ENCODE peak calls at places on chromosomes 6 and 20, in nine cellular contexts. G is astrocyte of the spinal cord, D is thyroid gland, Z is glutamatergic neuron, Q is RWPE2, P is activated B cell treated with CpG ODN at 0.5 μM for 24 hours, F is fibroblast of lung, R is MCF 10A, A is tibial nerve. W is an unnamed sample.

GRCh38 chr20:35773154-35773751 is 1.4 kb downstream of the PHF20 start:
- DNase-seq in F (no peak), A (no peak), P (peak), D (no peak), G (peak), R (peak), Z (no peak), Q (no peak), W (no peak)

GRCh38 chr20:59565768-59566461 is 38.4 kb upstream of the PHACTR3 start:
- DNase-seq in Q (peak), Z (no peak), A (no peak), F (no peak), R (no peak), P (no peak), D (no peak), G (no peak), W (no peak)

GRCh38 chr6:156727715-156728385 is 49.3 kb upstream of the ARID1B start:
- DNase-seq in P (no peak), F (no peak), Q (no peak), R (no peak), D (no peak), Z (no peak), A (no peak), G (no peak), W (no peak)

GRCh38 chr6:21500894-21501293 is 92.7 kb upstream of the SOX4 start:
- DNase-seq in Q (no peak), Z (no peak), D (peak), R (no peak), F (no peak), P (no peak), A (no peak), G (no peak), W (no peak)

GRCh38 chr6:128063850-128064539 is 163.1 kb upstream of the THEMIS start:
- DNase-seq in Q (no peak), G (no peak), R (no peak), A (no peak), F (no peak), Z (no peak), D (no peak), P (no peak), W (no peak)

GRCh38 chr6:66508433-66508832 is 801.4 kb upstream of the EYS start:
- DNase-seq in R (no peak), A (no peak), F (peak), Z (no peak), Q (no peak), D (no peak), G (peak), P (no peak), W (no peak)

GRCh38 chr6:99016355-99016754 is 68.6 kb upstream of the FBXL4 start:
- DNase-seq in P (no peak), Q (no peak), D (no peak), A (no peak), R (peak), F (no peak), Z (no peak), G (peak), W (no peak)

GRCh38 chr20:40965671-40966070 is 63.0 kb upstream of the TOP1 start:
- DNase-seq in D (no peak), F (no peak), A (no peak), Z (no peak), P (no peak), G (no peak), Q (peak), R (no peak), W (peak)

GRCh38 chr6:111068116-111068897 is 19.0 kb upstream of the SLC16A10 start:
- DNase-seq in G (no peak), F (no peak), D (no peak), P (no peak), A (no peak), R (no peak), Q (no peak), Z (no peak), W (no peak)

DNA sequence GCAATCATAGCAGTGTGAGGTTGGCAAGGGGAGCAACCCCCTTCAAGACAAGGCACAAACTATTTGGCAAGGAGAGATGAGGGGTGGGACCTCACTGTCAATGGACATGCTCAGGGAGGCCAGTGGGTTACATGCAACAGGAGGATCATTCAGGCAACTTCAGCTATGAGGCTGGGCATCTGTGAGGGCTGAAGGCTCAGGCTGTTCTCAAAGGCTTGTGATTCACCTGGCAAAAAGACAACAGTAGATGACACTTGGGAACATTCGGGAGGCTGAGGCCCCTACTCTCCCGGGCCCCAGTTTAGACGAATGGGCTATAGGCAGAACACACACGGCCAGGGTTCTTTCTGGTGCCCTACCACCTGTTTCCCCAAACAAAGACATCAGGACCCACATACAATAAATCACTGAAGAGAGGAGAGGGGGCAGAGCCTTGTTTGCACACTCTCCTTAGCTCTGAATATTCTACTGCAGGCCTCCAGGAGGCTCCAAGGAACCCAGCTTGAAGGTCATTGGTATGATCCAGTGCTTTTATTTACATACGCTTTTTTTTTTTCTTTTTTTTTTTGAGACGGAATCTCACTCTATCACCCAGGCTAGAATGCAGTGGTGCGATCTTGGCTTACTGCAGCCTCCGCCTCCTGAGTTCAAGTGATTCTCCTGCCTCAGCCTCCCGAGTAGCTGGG is 7.9 kb downstream of the TUBB start:
- DNase-seq in G (no peak), D (no peak), Z (no peak), F (peak), R (no peak), Q (no peak), A (no peak), P (no peak), W (no peak)
- TF ChIP-seq CTCF in G (peak), D (no peak), Z (no peak), F (peak), R (no peak), Q (peak), A (no peak), P (no peak), W (peak)

GRCh38 chr6:90401933-90402830 is 105.5 kb upstream of the BACH2 start:
- DNase-seq in G (no peak), Q (no peak), P (no peak), Z (no peak), A (no peak), D (no peak), R (no peak), F (no peak), W (no peak)

GRCh38 chr6:90406142-90406794 is 109.6 kb upstream of the BACH2 start:
- DNase-seq in Q (no peak), R (peak), F (peak), G (peak), Z (no peak), A (no peak), P (no peak), D (no peak), W (no peak)

GRCh38 chr6:90406957-90407356 is 110.3 kb upstream of the BACH2 start:
- DNase-seq in Q (no peak), G (no peak), A (no peak), Z (no peak), R (no peak), P (no peak), F (no peak), D (no peak), W (no peak)

GRCh38 chr6:90402831-90403192 is 106.2 kb upstream of the BACH2 start:
- DNase-seq in D (no peak), F (no peak), Q (no peak), A (no peak), P (no peak), Z (no peak), G (no peak), R (no peak), W (no peak)

GRCh38 chr6:90403489-90404381 is 107.1 kb upstream of the BACH2 start:
- DNase-seq in Z (no peak), F (peak), P (no peak), A (no peak), R (peak), G (peak), Q (no peak), D (no peak), W (no peak)
- TF ChIP-seq CTCF in Z (no peak), F (no peak), P (no peak), A (no peak), R (no peak), G (no peak), Q (no peak), D (no peak), W (peak)

GRCh38 chr6:129555206-129555832 is 154.7 kb downstream of the ARHGAP18 start:
- DNase-seq in Z (no peak), Q (no peak), P (no peak), R (no peak), D (no peak), F (peak), A (no peak), G (peak), W (no peak)
- TF ChIP-seq CTCF in Z (no peak), Q (no peak), P (no peak), R (no peak), D (no peak), F (no peak), A (no peak), G (no peak), W (no peak)

DNA sequence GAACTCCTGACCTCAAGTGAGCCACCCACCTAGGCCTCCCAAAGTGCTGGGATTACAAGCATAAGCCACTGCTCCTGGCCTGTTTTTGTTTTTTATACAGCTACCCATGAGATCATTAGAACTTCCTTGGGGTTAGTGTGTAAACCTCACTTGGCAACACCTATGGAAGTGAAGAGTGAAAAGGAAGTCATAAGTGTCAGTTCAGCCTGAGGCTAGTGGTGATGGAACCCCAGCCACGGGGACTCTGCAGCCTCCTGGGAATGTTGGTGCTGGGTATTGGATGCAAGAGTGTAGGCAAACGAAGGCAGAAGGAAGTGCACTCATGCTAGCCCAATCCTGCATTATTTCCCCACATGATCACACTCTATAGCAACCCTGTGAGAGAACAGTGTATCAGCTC is 33.6 kb upstream of the FUCA2 start:
- DNase-seq in Q (no peak), F (no peak), R (no peak), P (no peak), G (no peak), A (no peak), Z (no peak), D (no peak), W (no peak)
- TF ChIP-seq CTCF in Q (no peak), F (no peak), R (no peak), P (no peak), G (no peak), A (no peak), Z (no peak), D (no peak), W (no peak)

GRCh38 chr20:54658525-54658924 is 183.1 kb downstream of the DOK5 start:
- DNase-seq in Z (no peak), F (no peak), Q (no peak), P (no peak), G (no peak), R (no peak), A (no peak), D (no peak), W (no peak)

GRCh38 chr20:54654460-54654859 is 179.1 kb downstream of the DOK5 start:
- DNase-seq in A (no peak), R (no peak), F (peak), P (no peak), G (no peak), Z (no peak), Q (no peak), D (no peak), W (no peak)

GRCh38 chr20:54662064-54662463 is 186.7 kb downstream of the DOK5 start:
- DNase-seq in P (no peak), R (no peak), Q (no peak), F (no peak), D (no peak), A (no peak), Z (no peak), G (no peak), W (no peak)

DNA sequence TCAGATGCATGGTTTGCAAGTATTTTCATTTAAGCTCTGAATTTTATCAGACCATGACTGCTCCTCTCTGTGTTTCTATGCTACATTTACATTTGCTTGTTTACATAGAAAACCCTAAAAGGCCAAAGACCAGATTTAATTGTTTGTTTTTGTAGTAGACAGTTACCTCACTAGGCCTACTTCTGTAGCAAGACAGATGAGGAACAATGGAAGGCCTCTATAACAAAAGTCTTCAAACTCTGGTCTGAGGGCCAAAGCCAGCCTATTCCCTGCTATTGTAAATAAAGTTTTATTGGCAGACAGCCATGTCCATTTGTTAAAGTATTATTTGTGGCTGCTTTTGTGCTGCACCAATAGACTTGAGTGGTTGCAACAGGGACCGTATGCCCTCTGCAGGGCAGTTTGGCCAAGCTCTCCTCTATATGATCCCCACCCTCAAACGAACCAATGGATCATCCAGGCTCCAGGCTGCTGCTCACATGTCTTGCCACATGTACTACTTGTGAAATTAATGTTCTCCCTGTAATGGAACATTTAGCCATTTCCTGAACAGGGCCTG is 182.0 kb downstream of the DOK5 start:
- DNase-seq in D (no peak), G (no peak), F (peak), Q (no peak), P (no peak), R (no peak), A (no peak), Z (no peak), W (no peak)
- TF ChIP-seq CTCF in D (no peak), G (no peak), F (no peak), Q (no peak), P (no peak), R (no peak), A (no peak), Z (no peak), W (no peak)

GRCh38 chr6:52389264-52389625 is 27.3 kb downstream of the PAQR8 start:
- DNase-seq in Q (no peak), G (no peak), P (no peak), D (no peak), A (no peak), Z (no peak), R (no peak), F (no peak), W (no peak)

GRCh38 chr6:52390361-52390727 is 28.4 kb downstream of the PAQR8 start:
- DNase-seq in R (peak), A (no peak), G (peak), Q (no peak), F (peak), Z (no peak), D (no peak), P (no peak), W (no peak)

GRCh38 chr6:52391599-52391998 is 28.5 kb upstream of the EFHC1 start:
- DNase-seq in D (no peak), R (no peak), G (no peak), Q (no peak), A (no peak), Z (no peak), F (no peak), P (no peak), W (no peak)

GRCh38 chr6:52389626-52390360 is 27.8 kb downstream of the PAQR8 start:
- DNase-seq in P (no peak), A (no peak), Z (no peak), Q (no peak), R (peak), F (peak), G (peak), D (peak), W (no peak)

DNA sequence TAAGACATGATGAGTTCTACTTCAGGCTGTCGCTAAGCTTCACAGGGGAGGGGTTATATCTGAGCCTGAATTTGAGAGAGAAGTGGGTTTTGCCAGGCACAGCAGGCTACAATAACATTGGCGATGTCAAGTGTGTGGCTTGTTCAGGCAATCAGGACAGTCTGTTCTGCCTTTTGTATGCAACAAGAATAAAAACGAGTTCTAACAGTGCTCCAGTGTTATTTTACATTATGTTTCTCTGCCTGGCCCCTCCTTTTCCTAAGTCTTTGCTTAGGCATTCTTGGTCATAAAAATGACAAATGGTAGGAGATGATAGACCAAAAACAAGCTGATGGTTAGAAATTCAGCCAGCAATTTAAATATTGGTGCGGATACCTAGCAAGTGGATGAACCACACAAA is 26.8 kb downstream of the PAQR8 start:
- DNase-seq in Q (no peak), R (no peak), G (no peak), Z (no peak), F (no peak), D (peak), A (no peak), P (no peak), W (no peak)
- TF ChIP-seq CTCF in Q (no peak), R (no peak), G (no peak), Z (no peak), F (no peak), D (no peak), A (no peak), P (no peak), W (no peak)

GRCh38 chr20:62665153-62665754 is 23.0 kb downstream of the SLCO4A1 start:
- DNase-seq in P (no peak), Z (no peak), Q (no peak), D (no peak), G (no peak), A (no peak), F (no peak), R (no peak), W (no peak)

GRCh38 chr20:62668441-62669027 is 26.2 kb downstream of the SLCO4A1 start:
- DNase-seq in P (no peak), F (peak), Z (peak), Q (no peak), A (no peak), D (peak), R (peak), G (peak), W (no peak)

GRCh38 chr20:62667530-62668440 is 25.5 kb downstream of the SLCO4A1 start:
- DNase-seq in G (no peak), F (no peak), R (no peak), Q (no peak), D (no peak), Z (no peak), A (no peak), P (no peak), W (no peak)

GRCh38 chr20:62665826-62666735 is 23.8 kb downstream of the SLCO4A1 start:
- DNase-seq in D (no peak), F (no peak), Z (no peak), R (no peak), Q (no peak), G (no peak), A (no peak), P (no peak), W (no peak)

DNA sequence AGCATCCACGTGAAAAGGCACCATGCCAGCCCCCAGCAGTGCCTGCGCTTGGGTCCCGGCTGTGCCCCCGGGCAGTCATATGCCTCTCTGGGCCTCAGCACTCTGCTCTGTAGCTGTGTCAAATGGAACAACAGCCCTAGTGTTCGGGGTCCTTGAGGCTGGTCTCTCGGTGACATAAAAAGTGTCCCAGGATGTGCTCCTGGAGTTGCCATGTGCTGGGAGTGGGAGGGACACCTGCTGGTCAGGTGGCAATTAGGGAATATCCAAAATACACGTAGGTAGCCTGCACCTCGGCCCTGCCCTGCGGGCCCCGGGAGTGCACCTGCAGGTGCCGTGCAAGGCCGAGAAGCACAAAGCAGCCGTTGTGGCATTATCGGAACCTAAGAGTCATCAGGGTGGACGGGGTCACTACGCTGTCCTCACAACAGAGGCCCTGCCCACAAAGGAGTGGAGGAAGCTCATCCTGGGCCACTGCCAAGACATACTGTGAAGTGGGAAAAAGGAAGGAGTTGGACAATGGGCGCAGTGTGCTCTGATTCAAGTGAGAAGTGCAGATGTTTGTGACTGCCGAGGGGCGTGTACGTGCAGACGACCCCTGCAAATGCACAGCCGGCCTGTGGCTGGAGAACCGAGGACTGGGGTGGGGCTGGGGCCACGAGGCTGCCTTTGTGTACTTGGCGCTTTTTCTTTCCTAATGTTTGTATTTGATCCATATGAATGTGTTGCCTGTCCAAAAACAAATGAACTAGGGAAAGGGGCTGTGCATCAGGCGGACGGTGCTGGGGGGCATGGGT is 24.6 kb downstream of the SLCO4A1 start:
- DNase-seq in G (no peak), R (peak), Z (no peak), Q (no peak), D (peak), A (peak), P (no peak), F (no peak), W (no peak)
- TF ChIP-seq CTCF in G (no peak), R (no peak), Z (no peak), Q (peak), D (no peak), A (no peak), P (no peak), F (no peak), W (no peak)